ENCODE peak calls at places on chromosome 19, in five cellular contexts. B, O, Y, E and H are unnamed samples.

GRCh38 chr19:2561895-2562294 is 86.0 kb downstream of the GADD45B start:
- DNase-seq in B (no peak), O (no peak), Y (no peak), E (peak), H (no peak)

GRCh38 chr19:29017788-29018187 is 195.2 kb downstream of the UQCRFS1 start:
- DNase-seq in B (no peak), O (no peak), Y (no peak), E (no peak), H (no peak)

GRCh38 chr19:18123819-18124218 is 26.2 kb downstream of the MAST3 start:
- DNase-seq in B (no peak), O (no peak), Y (no peak), E (no peak), H (no peak)

GRCh38 chr19:51548213-51548651 is 16.8 kb upstream of the SIGLEC6 start:
- DNase-seq in B (no peak), O (no peak), Y (no peak), E (no peak), H (no peak)

GRCh38 chr19:5389353-5389752 is 48.7 kb upstream of the PTPRS start:
- DNase-seq in B (no peak), O (no peak), Y (no peak), E (no peak), H (no peak)

GRCh38 chr19:17450264-17451075 is 2.0 kb upstream of the TMEM221 start:
- DNase-seq in B (no peak), O (no peak), Y (no peak), E (no peak), H (no peak)

GRCh38 chr19:31733591-31733990 is 384.4 kb upstream of the TSHZ3 start:
- DNase-seq in B (no peak), O (no peak), Y (no peak), E (no peak), H (no peak)

GRCh38 chr19:31583148-31583547 is 233.9 kb upstream of the TSHZ3 start:
- DNase-seq in B (no peak), O (no peak), Y (peak), E (no peak), H (no peak)

GRCh38 chr19:15101479-15102082 is 5.6 kb upstream of the SYDE1 start:
- DNase-seq in B (peak), O (no peak), Y (peak), E (no peak), H (no peak)

GRCh38 chr19:55383789-55384575 is at the start of gene TMEM238:
- DNase-seq in B (peak), O (no peak), Y (peak), E (no peak), H (no peak)

GRCh38 chr19:58575183-58576041 is 2.3 kb upstream of the MZF1 start:
- DNase-seq in B (peak), O (peak), Y (peak), E (no peak), H (peak)

GRCh38 chr19:41351339-41352245 is 2.1 kb downstream of the TGFB1 start:
- DNase-seq in B (peak), O (no peak), Y (peak), E (peak), H (no peak)

GRCh38 chr19:40524133-40524549 is 52.5 kb upstream of the SHKBP1 start:
- DNase-seq in B (no peak), O (no peak), Y (no peak), E (no peak), H (no peak)

GRCh38 chr19:1481224-1481892 is 2.3 kb upstream of the C19orf25 start:
- DNase-seq in B (no peak), O (no peak), Y (no peak), E (no peak), H (no peak)

GRCh38 chr19:10870501-10870954 is 825 bp upstream of the CARM1 start:
- DNase-seq in B (peak), O (no peak), Y (no peak), E (no peak), H (no peak)

GRCh38 chr19:10872551-10873107 is 1.3 kb downstream of the CARM1 start:
- DNase-seq in B (no peak), O (no peak), Y (peak), E (no peak), H (no peak)

GRCh38 chr19:10870955-10871603 is at the start of gene CARM1:
- DNase-seq in B (peak), O (peak), Y (peak), E (peak), H (no peak)

GRCh38 chr19:10874019-10874418 is 2.7 kb downstream of the CARM1 start:
- DNase-seq in B (no peak), O (no peak), Y (no peak), E (no peak), H (no peak)

GRCh38 chr19:10871711-10872550 is 578 bp downstream of the CARM1 start:
- DNase-seq in B (peak), O (no peak), Y (no peak), E (no peak), H (no peak)
- TF ChIP-seq CTCF in B (no peak), O (peak), Y (no peak), E (no peak), H (no peak)

GRCh38 chr19:30330266-30330665 is 41.9 kb upstream of the ZNF536 start:
- DNase-seq in B (no peak), O (no peak), Y (no peak), E (no peak), H (no peak)
- H3K4me3 ChIP-seq in B (no peak), O (no peak), Y (no peak), E (no peak), H (no peak)

GRCh38 chr19:50152578-50152977 is 10.5 kb downstream of the IZUMO2 start:
- DNase-seq in B (no peak), O (no peak), Y (no peak), E (no peak), H (no peak)

GRCh38 chr19:50148528-50148927 is 14.6 kb downstream of the IZUMO2 start:
- DNase-seq in B (no peak), O (no peak), Y (no peak), E (no peak), H (no peak)

DNA sequence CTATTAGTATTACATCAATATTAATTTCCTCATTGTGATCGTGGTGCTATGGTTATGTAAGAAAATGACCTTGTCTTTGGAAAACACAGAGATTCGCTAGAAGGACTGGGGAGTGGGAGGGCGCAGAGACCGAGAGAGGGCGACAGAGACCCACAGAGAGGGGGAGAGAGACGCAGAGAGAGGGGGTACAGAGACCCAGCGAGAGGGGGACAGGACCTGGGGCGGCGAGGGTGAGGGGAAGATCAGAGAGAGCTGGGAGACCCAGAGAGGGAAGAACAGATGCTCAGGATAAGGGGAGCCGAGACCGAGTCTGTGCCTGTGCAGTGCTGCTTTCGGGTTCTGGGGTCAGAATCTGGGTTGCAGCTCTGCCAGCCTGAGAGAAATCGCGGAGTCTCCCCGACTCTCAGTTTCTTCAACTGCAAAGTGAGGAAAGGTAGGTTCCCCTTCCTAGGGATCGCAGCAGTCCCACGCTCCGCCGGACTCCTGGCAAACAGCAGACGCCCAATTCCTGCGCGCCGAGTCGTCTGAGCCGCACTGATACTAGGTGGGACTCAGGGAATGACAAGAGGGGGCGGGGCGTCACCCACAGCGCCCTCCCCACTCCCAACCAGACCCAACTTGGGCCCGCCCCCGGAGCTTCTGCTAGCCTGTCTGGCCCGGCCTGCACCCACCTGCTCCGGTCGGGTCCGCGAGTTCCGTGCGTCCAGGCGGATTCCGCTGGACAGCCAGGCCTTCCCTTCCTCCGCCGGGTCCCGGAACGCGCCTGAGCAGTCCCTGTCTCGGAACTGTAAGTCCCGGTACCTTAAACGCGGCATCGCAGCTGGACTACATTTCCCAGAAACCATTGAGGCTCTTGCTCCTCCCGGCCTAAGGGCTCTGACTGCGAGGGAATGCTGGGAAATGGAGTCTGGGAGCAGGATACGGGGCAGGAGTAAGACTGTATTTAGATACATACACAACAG is 15.3 kb downstream of the IZUMO2 start:
- DNase-seq in B (peak), O (peak), Y (peak), E (peak), H (peak)
- TF ChIP-seq CTCF in B (peak), O (no peak), Y (peak), E (no peak), H (peak)

DNA sequence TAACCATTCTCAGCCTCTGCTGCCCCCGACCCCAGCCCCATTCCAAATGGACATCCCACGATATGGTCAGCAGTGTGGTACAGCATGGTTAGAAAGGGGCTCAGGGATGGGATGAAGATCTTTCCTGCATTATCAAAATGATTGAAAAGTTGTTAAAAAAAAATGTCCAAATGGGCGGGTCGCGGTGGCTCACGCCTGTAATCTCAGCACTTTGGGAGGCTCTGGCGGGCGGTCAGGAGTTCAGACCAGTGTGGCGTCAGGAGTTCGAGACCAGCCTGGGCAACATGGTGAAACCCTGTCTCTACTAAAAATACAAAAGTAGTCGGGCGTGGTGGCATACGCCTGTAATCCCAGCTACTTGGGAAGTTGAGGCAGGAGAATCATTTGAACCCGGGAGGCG is 54.3 kb upstream of the ZNF254 start:
- DNase-seq in B (no peak), O (no peak), Y (no peak), E (no peak), H (no peak)
- H3K4me3 ChIP-seq in B (peak), O (peak), Y (peak), E (peak), H (peak)